ENCODE peak calls at places on chromosomes 5 and 9, in seven cellular contexts. G, B, K, L, H, U and Z are unnamed samples.

GRCh38 chr9:112486221-112487007 is at the start of gene KIAA1958:
- DNase-seq in B (peak), L (peak), U (peak), K (peak), H (peak), G (peak), Z (peak)

GRCh38 chr9:129381481-129381957 is 203.5 kb upstream of the IER5L start:
- DNase-seq in B (no peak), L (no peak), G (no peak), K (no peak), U (no peak), H (no peak), Z (no peak)

GRCh38 chr9:78032599-78033457 is 1.2 kb upstream of the GNAQ start:
- DNase-seq in H (no peak), G (no peak), K (no peak), U (no peak), L (no peak), B (no peak), Z (no peak)

GRCh38 chr5:124402144-124402581 is 344.3 kb downstream of the ZNF608 start:
- DNase-seq in G (peak), L (peak), B (no peak), K (no peak), U (peak), H (no peak), Z (peak)

GRCh38 chr5:126395198-126395597 is 28.0 kb upstream of the GRAMD2B start:
- DNase-seq in B (no peak), H (no peak), U (peak), G (no peak), K (no peak), L (no peak), Z (no peak)

GRCh38 chr5:115262066-115262404 is 642 bp downstream of the PGGT1B start:
- DNase-seq in K (peak), L (peak), B (peak), G (no peak), H (no peak), U (peak), Z (peak)

GRCh38 chr5:172806897-172807672 is 27.0 kb upstream of the ERGIC1 start:
- DNase-seq in U (peak), K (no peak), G (peak), L (peak), H (peak), B (peak), Z (no peak)

GRCh38 chr9:114263853-114264510 is 58.9 kb upstream of the ORM1 start:
- DNase-seq in B (peak), U (peak), H (no peak), G (no peak), K (no peak), L (no peak), Z (no peak)

GRCh38 chr9:38160613-38161215 is 91.7 kb upstream of the SHB start:
- DNase-seq in H (peak), B (peak), G (peak), U (peak), L (peak), K (peak), Z (peak)

GRCh38 chr9:38141751-38142150 is 72.7 kb upstream of the SHB start:
- DNase-seq in H (no peak), B (no peak), K (no peak), G (peak), U (peak), L (peak), Z (peak)

GRCh38 chr5:179404321-179405053 is 59.2 kb upstream of the ADAMTS2 start:
- DNase-seq in K (no peak), H (no peak), L (no peak), U (peak), B (peak), G (no peak), Z (peak)